ENCODE peak calls at places on chromosomes 7 and 10, in five cellular contexts. C is IMR-90; I is stomach; B is tibial artery; X is effector memory CD4-positive, alpha-beta T cell. R is an unnamed sample. For H3K27me3 and H3K4me1, the result is how much of the 10 kb centered on the place peaks cover.

GRCh38 chr10:87658383-87658795 is 1.3 kb upstream of the PAPSS2 start:
- DNase-seq in C (peak), I (no peak), B (no peak), X (no peak), R (no peak)

GRCh38 chr10:97333601-97334369 is 744 bp downstream of the FRAT2 start:
- DNase-seq in C (peak), I (peak), B (peak), X (peak), R (peak)

GRCh38 chr7:45117582-45117981 is 6.1 kb upstream of the TBRG4 start:
- DNase-seq in C (no peak), I (no peak), B (no peak), X (no peak), R (no peak)

GRCh38 chr7:136958016-136958415 is 89.6 kb downstream of the CHRM2 start:
- DNase-seq in C (peak), I (no peak), B (no peak), X (no peak), R (no peak)

GRCh38 chr10:90857635-90858488 is at the start of gene HTR7:
- DNase-seq in C (peak), I (peak), B (peak), X (peak), R (peak)

GRCh38 chr10:71635251-71635866 is 84.2 kb downstream of the C10orf105 start:
- DNase-seq in C (no peak), I (no peak), B (no peak), X (no peak), R (no peak)

GRCh38 chr10:103855424-103855823 is at the start of gene SH3PXD2A:
- DNase-seq in C (no peak), I (no peak), B (peak), X (peak), R (no peak)

GRCh38 chr10:68275600-68276126 is 43.8 kb upstream of the ATOH7 start:
- DNase-seq in C (no peak), I (no peak), B (no peak), X (no peak), R (no peak)

GRCh38 chr10:129236411-129236810 is 230.6 kb upstream of the MGMT start:
- DNase-seq in C (no peak), I (no peak), B (no peak), X (no peak), R (no peak)

GRCh38 chr10:112490543-112490942 is 43.5 kb downstream of the VTI1A start:
- DNase-seq in C (peak), I (peak), B (no peak), X (no peak), R (peak)

GRCh38 chr7:101586971-101587370 is 42.1 kb downstream of the MYL10 start:
- DNase-seq in C (no peak), I (no peak), B (no peak), X (no peak), R (no peak)

GRCh38 chr7:159104188-159105030 is 40.3 kb downstream of the VIPR2 start:
- DNase-seq in C (no peak), I (no peak), B (peak), X (no peak), R (peak)

GRCh38 chr10:81179805-81180452 is 642.2 kb downstream of the SH2D4B start:
- DNase-seq in C (peak), I (no peak), B (no peak), X (no peak), R (no peak)

GRCh38 chr7:93147358-93147757 is 827 bp downstream of the SAMD9L start:
- DNase-seq in C (peak), I (peak), B (no peak), X (peak), R (peak)

GRCh38 chr10:15642095-15642494 is 77.6 kb downstream of the ITGA8 start:
- DNase-seq in C (peak), I (no peak), B (no peak), X (no peak), R (no peak)

GRCh38 chr7:31778296-31778695 is 91.3 kb downstream of the PPP1R17 start:
- DNase-seq in C (no peak), I (no peak), B (no peak), X (no peak), R (no peak)

GRCh38 chr10:64630534-64630933 is 1109.3 kb downstream of the REEP3 start:
- DNase-seq in C (no peak), I (no peak), B (no peak), X (no peak), R (no peak)

GRCh38 chr7:158524749-158525635 is 62.6 kb downstream of the PTPRN2 start:
- DNase-seq in C (no peak), I (no peak), B (no peak), X (no peak), R (no peak)

GRCh38 chr10:9535744-9536143 is 1481.3 kb downstream of the GATA3 start:
- DNase-seq in C (no peak), I (no peak), B (no peak), X (no peak), R (no peak)

GRCh38 chr7:38846280-38846679 is 62.7 kb downstream of the VPS41 start:
- DNase-seq in C (peak), I (no peak), B (no peak), X (no peak), R (no peak)

GRCh38 chr10:62159357-62159756 is 109.3 kb downstream of the RTKN2 start:
- DNase-seq in C (no peak), I (no peak), B (no peak), X (no peak), R (no peak)

GRCh38 chr7:98291717-98292116 is 10.2 kb downstream of the BRI3 start:
- DNase-seq in C (no peak), I (no peak), B (no peak), X (no peak), R (no peak)

GRCh38 chr10:133377025-133377817 is 1.8 kb upstream of the PAOX start:
- DNase-seq in C (no peak), I (no peak), B (no peak), X (no peak), R (no peak)

GRCh38 chr10:133379801-133380666 is 972 bp downstream of the PAOX start:
- DNase-seq in C (no peak), I (no peak), B (no peak), X (no peak), R (no peak)

GRCh38 chr10:133379152-133379800 is at the start of gene PAOX:
- DNase-seq in C (peak), I (peak), B (peak), X (peak), R (peak)

GRCh38 chr10:133377818-133378250 is 1.2 kb upstream of the PAOX start:
- DNase-seq in C (no peak), I (no peak), B (no peak), X (no peak), R (no peak)

GRCh38 chr10:133378251-133379096 is 588 bp upstream of the PAOX start:
- DNase-seq in C (peak), I (peak), B (peak), X (peak), R (peak)
- H3K27me3 ChIP-seq in C (under half), I (under half), B (under half), X (under half), R (under half)

GRCh38 chr7:4270941-4271715 is 411.0 kb upstream of the FOXK1 start:
- DNase-seq in C (no peak), I (no peak), B (no peak), X (no peak), R (no peak)

GRCh38 chr7:4272141-4272540 is 410.0 kb upstream of the FOXK1 start:
- DNase-seq in C (no peak), I (no peak), B (no peak), X (no peak), R (no peak)

GRCh38 chr7:4271716-4272015 is 410.4 kb upstream of the FOXK1 start:
- DNase-seq in C (no peak), I (no peak), B (no peak), X (no peak), R (no peak)

GRCh38 chr7:4274286-4274685 is 407.8 kb upstream of the FOXK1 start:
- DNase-seq in C (no peak), I (no peak), B (no peak), X (no peak), R (no peak)

GRCh38 chr7:4273566-4274230 is 408.4 kb upstream of the FOXK1 start:
- DNase-seq in C (no peak), I (no peak), B (no peak), X (no peak), R (no peak)
- H3K4me1 ChIP-seq in C (under half), I (under half), B (under half), X (under half), R (under half)

GRCh38 chr10:104908581-104908980 is 267.5 kb downstream of the SORCS3 start:
- DNase-seq in C (no peak), I (no peak), B (no peak), X (no peak), R (no peak)
- H3K27me3 ChIP-seq in C (under half), I (under half), B (under half), X (under half), R (under half)

GRCh38 chr10:6746782-6747181 is 166.7 kb upstream of the PRKCQ start:
- DNase-seq in C (peak), I (no peak), B (no peak), X (no peak), R (no peak)
- H3K4me1 ChIP-seq in C (under half), I (under half), B (under half), X (under half), R (under half)

GRCh38 chr10:106440355-106440754 is 724.2 kb downstream of the SORCS1 start:
- DNase-seq in C (peak), I (no peak), B (no peak), X (no peak), R (no peak)

GRCh38 chr10:106436123-106436740 is 728.3 kb downstream of the SORCS1 start:
- DNase-seq in C (peak), I (no peak), B (no peak), X (no peak), R (peak)

GRCh38 chr10:106439366-106439765 is 725.1 kb downstream of the SORCS1 start:
- DNase-seq in C (no peak), I (no peak), B (no peak), X (no peak), R (no peak)

GRCh38 chr10:106438386-106438785 is 726.1 kb downstream of the SORCS1 start:
- DNase-seq in C (no peak), I (no peak), B (no peak), X (no peak), R (no peak)

GRCh38 chr10:106435081-106435480 is 729.4 kb downstream of the SORCS1 start:
- DNase-seq in C (no peak), I (no peak), B (no peak), X (no peak), R (no peak)
- H3K27me3 ChIP-seq in C (under half), I (under half), B (under half), X (under half), R (under half)

GRCh38 chr7:36261019-36261754 is 108.1 kb downstream of the EEPD1 start:
- DNase-seq in C (peak), I (no peak), B (no peak), X (no peak), R (no peak)

GRCh38 chr7:36262706-36263484 is 109.8 kb downstream of the EEPD1 start:
- DNase-seq in C (no peak), I (no peak), B (no peak), X (no peak), R (no peak)

GRCh38 chr7:36264123-36264916 is 111.3 kb downstream of the EEPD1 start:
- DNase-seq in C (peak), I (no peak), B (no peak), X (no peak), R (no peak)

GRCh38 chr7:36260481-36260880 is 107.4 kb downstream of the EEPD1 start:
- DNase-seq in C (no peak), I (no peak), B (no peak), X (no peak), R (no peak)

DNA sequence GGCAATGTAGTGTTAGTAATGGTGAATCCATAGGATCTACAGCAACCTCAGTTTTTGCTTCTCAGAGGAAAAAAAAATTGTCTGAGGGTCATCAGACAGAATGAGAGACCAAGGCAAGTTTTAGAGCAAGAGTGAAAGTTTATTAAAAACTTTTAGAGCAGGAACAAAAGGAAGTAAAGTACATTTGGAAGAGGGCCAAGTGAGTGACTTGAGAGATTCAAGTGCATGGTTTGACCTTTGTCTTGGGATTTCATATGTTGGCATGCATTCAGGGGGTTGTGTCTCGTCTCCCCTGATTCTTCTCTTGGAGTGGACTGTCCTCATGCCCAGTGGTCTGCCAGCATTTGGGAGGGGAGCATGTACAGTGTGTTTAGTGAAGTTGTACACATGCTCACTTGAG is 109.2 kb downstream of the EEPD1 start:
- DNase-seq in C (no peak), I (no peak), B (no peak), X (no peak), R (no peak)
- H3K4me1 ChIP-seq in C (under half), I (under half), B (under half), X (under half), R (under half)

GRCh38 chr10:100736144-100736808 is 9.1 kb upstream of the PAX2 start:
- DNase-seq in C (no peak), I (no peak), B (no peak), X (no peak), R (no peak)

GRCh38 chr10:100739516-100740368 is 5.6 kb upstream of the PAX2 start:
- DNase-seq in C (no peak), I (no peak), B (no peak), X (no peak), R (peak)

GRCh38 chr10:100736809-100737358 is 8.5 kb upstream of the PAX2 start:
- DNase-seq in C (no peak), I (no peak), B (no peak), X (no peak), R (no peak)

GRCh38 chr10:100737359-100738054 is 7.9 kb upstream of the PAX2 start:
- DNase-seq in C (no peak), I (no peak), B (no peak), X (no peak), R (no peak)

DNA sequence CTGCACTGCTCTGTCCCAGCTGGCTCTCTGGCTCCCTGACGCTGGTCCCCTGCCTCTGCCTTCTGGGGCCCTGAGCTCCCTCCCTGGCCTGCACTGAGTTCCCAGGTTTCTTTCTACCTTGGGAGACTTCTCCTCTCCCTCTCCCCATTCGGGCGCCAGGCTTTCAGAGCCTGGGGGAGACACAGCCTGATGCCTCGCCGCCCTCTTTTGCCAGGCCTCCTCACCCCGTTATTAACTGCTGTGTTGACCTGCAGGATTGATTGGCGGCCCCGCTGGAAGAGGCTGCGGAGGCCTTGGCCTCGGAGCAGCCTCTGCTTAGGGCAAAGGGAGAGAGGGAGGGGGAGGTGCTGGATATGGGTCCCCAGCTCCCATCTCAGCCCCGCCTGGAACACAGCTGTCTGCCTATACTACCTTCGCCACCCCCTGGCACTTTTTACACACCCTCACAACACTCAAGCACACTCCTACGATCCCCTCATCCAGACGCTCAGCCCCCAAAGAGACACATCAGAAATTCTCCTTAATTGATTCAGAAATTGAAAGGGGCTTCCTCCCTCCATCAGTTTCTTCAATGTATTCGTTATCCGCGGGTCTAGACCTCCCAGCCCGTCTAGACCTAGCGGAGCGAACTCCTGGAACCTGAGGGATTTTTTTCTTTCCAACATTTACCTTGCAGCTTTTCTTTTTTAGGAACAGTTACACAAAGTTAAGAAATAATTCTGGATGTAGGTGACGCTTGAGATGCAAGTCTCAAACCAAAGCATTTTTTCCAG is 7.1 kb upstream of the PAX2 start:
- DNase-seq in C (no peak), I (no peak), B (no peak), X (no peak), R (no peak)
- H3K27me3 ChIP-seq in C (half or more), I (half or more), B (half or more), X (half or more), R (under half)

DNA sequence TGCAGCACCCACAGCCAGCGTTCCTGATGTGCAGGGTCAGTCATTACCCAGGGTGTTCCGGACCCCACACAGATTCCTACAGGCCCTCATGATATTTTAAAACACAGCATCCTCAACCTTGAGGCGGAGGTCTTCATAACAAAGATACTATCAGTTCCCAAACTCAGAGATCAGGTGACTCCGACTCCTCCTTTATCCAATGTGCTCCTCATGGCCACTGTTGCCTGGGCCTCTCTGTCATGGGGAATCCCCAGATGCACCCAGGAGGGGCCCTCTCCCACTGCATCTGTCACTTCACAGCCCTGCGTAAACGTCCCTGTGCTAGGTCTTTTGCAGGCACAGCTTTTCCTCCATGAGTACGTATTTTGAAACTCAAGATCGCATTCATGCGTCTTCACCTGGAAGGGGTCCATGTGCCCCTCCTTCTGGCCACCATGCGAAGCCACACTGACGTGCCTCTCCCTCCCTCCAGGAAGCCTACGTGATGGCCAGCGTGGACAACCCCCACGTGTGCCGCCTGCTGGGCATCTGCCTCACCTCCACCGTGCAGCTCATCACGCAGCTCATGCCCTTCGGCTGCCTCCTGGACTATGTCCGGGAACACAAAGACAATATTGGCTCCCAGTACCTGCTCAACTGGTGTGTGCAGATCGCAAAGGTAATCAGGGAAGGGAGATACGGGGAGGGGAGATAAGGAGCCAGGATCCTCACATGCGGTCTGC is 162.2 kb downstream of the EGFR start:
- DNase-seq in C (no peak), I (peak), B (no peak), X (no peak), R (no peak)
- H3K4me1 ChIP-seq in C (under half), I (under half), B (under half), X (under half), R (under half)

DNA sequence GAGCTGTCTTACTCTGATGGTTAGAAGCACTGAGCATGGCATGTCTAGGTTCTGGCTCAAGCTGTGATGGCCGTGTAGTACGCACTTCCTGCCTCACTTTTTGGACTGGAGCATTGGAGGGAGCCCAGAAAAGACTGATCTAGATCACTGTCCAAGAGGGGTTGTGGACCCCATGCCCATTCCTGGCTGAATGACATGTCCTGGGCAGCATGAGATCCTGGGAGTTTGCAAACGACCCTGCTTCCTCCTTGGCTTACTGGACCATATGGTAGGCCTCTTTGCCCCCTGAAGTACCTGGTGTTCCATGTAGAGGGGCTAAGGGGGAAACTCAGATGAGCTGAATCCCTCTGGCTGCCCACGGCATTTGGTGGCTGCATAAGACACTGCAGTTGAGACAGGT is 36.7 kb downstream of the ARHGAP22 start:
- DNase-seq in C (no peak), I (no peak), B (no peak), X (no peak), R (no peak)
- H3K27me3 ChIP-seq in C (under half), I (under half), B (under half), X (under half), R (under half)

GRCh38 chr7:2527505-2528464 is 8.2 kb downstream of the LFNG start:
- DNase-seq in C (peak), I (no peak), B (no peak), X (no peak), R (no peak)
- H3K4me1 ChIP-seq in C (under half), I (half or more), B (under half), X (half or more), R (half or more)